ENCODE peak calls at places on chromosomes 1 and 21, in seven cellular contexts. One of them, this sample, is unnamed.

GRCh38 chr1:177023249-177023648 is 141.3 kb downstream of the ASTN1 start:
- DNase-seq in mesendoderm: no peak
- DNase-seq in IMR-90: no peak
- DNase-seq in H9: no peak
- DNase-seq in H1: no peak
- DNase-seq in neuronal stem cell: no peak
- DNase-seq in trophoblast cell: no peak
- DNase-seq in this sample: no peak

GRCh38 chr1:115606305-115606704 is 35.5 kb upstream of the VANGL1 start:
- DNase-seq in mesendoderm: no peak
- DNase-seq in IMR-90: no peak
- DNase-seq in H9: no peak
- DNase-seq in H1: no peak
- DNase-seq in neuronal stem cell: no peak
- DNase-seq in trophoblast cell: no peak
- DNase-seq in this sample: no peak

GRCh38 chr1:55007626-55008025 is 8.9 kb downstream of the BSND start:
- DNase-seq in mesendoderm: no peak
- DNase-seq in IMR-90: peak; percentile 63
- DNase-seq in H9: no peak
- DNase-seq in H1: no peak
- DNase-seq in neuronal stem cell: no peak
- DNase-seq in trophoblast cell: no peak
- DNase-seq in this sample: peak; percentile 50

GRCh38 chr1:43444151-43444826 is 9.4 kb downstream of the HYI start:
- DNase-seq in mesendoderm: no peak
- DNase-seq in IMR-90: no peak
- DNase-seq in H9: peak; percentile 16
- DNase-seq in H1: no peak
- DNase-seq in neuronal stem cell: no peak
- DNase-seq in trophoblast cell: no peak
- DNase-seq in this sample: no peak

GRCh38 chr1:147167361-147167760 is 4.9 kb downstream of the PRKAB2 start:
- DNase-seq in mesendoderm: no peak
- DNase-seq in IMR-90: peak; percentile 96
- DNase-seq in H9: no peak
- DNase-seq in H1: no peak
- DNase-seq in neuronal stem cell: no peak
- DNase-seq in trophoblast cell: no peak
- DNase-seq in this sample: peak; percentile 98

GRCh38 chr1:211825990-211826389 is 4.6 kb downstream of the LPGAT1 start:
- DNase-seq in mesendoderm: no peak
- DNase-seq in IMR-90: peak; percentile 77
- DNase-seq in H9: no peak
- DNase-seq in H1: no peak
- DNase-seq in neuronal stem cell: no peak
- DNase-seq in trophoblast cell: no peak
- DNase-seq in this sample: peak; percentile 46

GRCh38 chr1:227318852-227319607 is 738 bp upstream of the CDC42BPA start:
- DNase-seq in mesendoderm: peak; percentile 96
- DNase-seq in IMR-90: peak; percentile 56
- DNase-seq in H9: peak; percentile 79
- DNase-seq in H1: peak; percentile 75
- DNase-seq in neuronal stem cell: peak; percentile 64
- DNase-seq in trophoblast cell: peak; percentile 61
- DNase-seq in this sample: peak; percentile 79

GRCh38 chr1:223500560-223501425 is 107.6 kb downstream of the CCDC185 start:
- DNase-seq in mesendoderm: peak; percentile 63
- DNase-seq in IMR-90: peak; percentile 95
- DNase-seq in H9: no peak
- DNase-seq in H1: no peak
- DNase-seq in neuronal stem cell: no peak
- DNase-seq in trophoblast cell: no peak
- DNase-seq in this sample: no peak

GRCh38 chr1:45864765-45865164 is 61.4 kb downstream of the MAST2 start:
- DNase-seq in mesendoderm: no peak
- DNase-seq in IMR-90: peak; percentile 46
- DNase-seq in H9: no peak
- DNase-seq in H1: no peak
- DNase-seq in neuronal stem cell: no peak
- DNase-seq in trophoblast cell: no peak
- DNase-seq in this sample: no peak

GRCh38 chr1:241221319-241221718 is 135.7 kb downstream of the RGS7 start:
- DNase-seq in mesendoderm: no peak
- DNase-seq in IMR-90: no peak
- DNase-seq in H9: no peak
- DNase-seq in H1: no peak
- DNase-seq in neuronal stem cell: no peak
- DNase-seq in trophoblast cell: no peak
- DNase-seq in this sample: no peak

GRCh38 chr1:151340870-151341754 is 5.9 kb downstream of the RFX5 start:
- DNase-seq in mesendoderm: peak; percentile 96
- DNase-seq in IMR-90: peak; percentile 86
- DNase-seq in H9: peak; percentile 68
- DNase-seq in H1: no peak
- DNase-seq in neuronal stem cell: peak; percentile 65
- DNase-seq in trophoblast cell: peak; percentile 70
- DNase-seq in this sample: peak; percentile 93

GRCh38 chr1:40386796-40387195 is 13.3 kb downstream of the SMAP2 start:
- DNase-seq in mesendoderm: no peak
- DNase-seq in IMR-90: no peak
- DNase-seq in H9: no peak
- DNase-seq in H1: no peak
- DNase-seq in neuronal stem cell: no peak
- DNase-seq in trophoblast cell: no peak
- DNase-seq in this sample: no peak

GRCh38 chr1:44924835-44925464 is 61.4 kb downstream of the EIF2B3 start:
- DNase-seq in mesendoderm: peak; percentile 25
- DNase-seq in IMR-90: peak; percentile 95
- DNase-seq in H9: no peak
- DNase-seq in H1: no peak
- DNase-seq in neuronal stem cell: no peak
- DNase-seq in trophoblast cell: peak; percentile 12
- DNase-seq in this sample: peak; percentile 84

GRCh38 chr21:39660191-39660590 is 47.5 kb downstream of the B3GALT5 start:
- DNase-seq in mesendoderm: no peak
- DNase-seq in IMR-90: peak; percentile 64
- DNase-seq in H9: no peak
- DNase-seq in H1: no peak
- DNase-seq in neuronal stem cell: no peak
- DNase-seq in trophoblast cell: no peak
- DNase-seq in this sample: peak; percentile 82

GRCh38 chr1:40090652-40091355 is 6.2 kb downstream of the PPT1 start:
- DNase-seq in mesendoderm: no peak
- DNase-seq in IMR-90: peak; percentile 24
- DNase-seq in H9: no peak
- DNase-seq in H1: no peak
- DNase-seq in neuronal stem cell: no peak
- DNase-seq in trophoblast cell: peak; percentile 75
- DNase-seq in this sample: no peak

GRCh38 chr1:61133048-61134019 is 51.0 kb downstream of the NFIA start:
- DNase-seq in mesendoderm: no peak
- DNase-seq in IMR-90: no peak
- DNase-seq in H9: no peak
- DNase-seq in H1: no peak
- DNase-seq in neuronal stem cell: no peak
- DNase-seq in trophoblast cell: no peak
- DNase-seq in this sample: no peak
- H2BK5ac ChIP-seq in mesendoderm: no peak overlapping the region
- H2BK5ac ChIP-seq in IMR-90: no peak overlapping the region
- H2BK5ac ChIP-seq in H9: no peak overlapping the region
- H2BK5ac ChIP-seq in H1: no peak overlapping the region
- H2BK5ac ChIP-seq in neuronal stem cell: no peak overlapping the region
- H2BK5ac ChIP-seq in trophoblast cell: no peak overlapping the region
- H2BK5ac ChIP-seq in this sample: no peak overlapping the region

GRCh38 chr1:26999440-26999987 is 6.0 kb downstream of the TRNP1 start:
- DNase-seq in mesendoderm: peak; percentile 99
- DNase-seq in IMR-90: peak; percentile 98
- DNase-seq in H9: peak; percentile 96
- DNase-seq in H1: peak; percentile 79
- DNase-seq in neuronal stem cell: peak; percentile 59
- DNase-seq in trophoblast cell: peak; percentile 85
- DNase-seq in this sample: peak; percentile 97

GRCh38 chr1:27000092-27000816 is 6.8 kb downstream of the TRNP1 start:
- DNase-seq in mesendoderm: peak; percentile 57
- DNase-seq in IMR-90: no peak
- DNase-seq in H9: no peak
- DNase-seq in H1: no peak
- DNase-seq in neuronal stem cell: no peak
- DNase-seq in trophoblast cell: no peak
- DNase-seq in this sample: no peak

GRCh38 chr1:26998319-26999300 is 5.1 kb downstream of the TRNP1 start:
- DNase-seq in mesendoderm: peak; percentile 64
- DNase-seq in IMR-90: peak; percentile 55
- DNase-seq in H9: peak; percentile 49
- DNase-seq in H1: no peak
- DNase-seq in neuronal stem cell: no peak
- DNase-seq in trophoblast cell: no peak
- DNase-seq in this sample: no peak

GRCh38 chr1:27001570-27002360 is 8.3 kb downstream of the TRNP1 start:
- DNase-seq in mesendoderm: peak; percentile 37
- DNase-seq in IMR-90: no peak
- DNase-seq in H9: peak; percentile 53
- DNase-seq in H1: peak; percentile 54
- DNase-seq in neuronal stem cell: no peak
- DNase-seq in trophoblast cell: no peak
- DNase-seq in this sample: peak; percentile 51

GRCh38 chr1:27000817-27001460 is 7.4 kb downstream of the TRNP1 start:
- DNase-seq in mesendoderm: peak; percentile 65
- DNase-seq in IMR-90: peak; percentile 75
- DNase-seq in H9: no peak
- DNase-seq in H1: no peak
- DNase-seq in neuronal stem cell: no peak
- DNase-seq in trophoblast cell: no peak
- DNase-seq in this sample: peak; percentile 86
- H3K4me1 ChIP-seq in mesendoderm: peaks cover 21% of the 10 kb centered on the region
- H3K4me1 ChIP-seq in IMR-90: peaks cover 55% of the 10 kb centered on the region
- H3K4me1 ChIP-seq in H9: peaks cover 25% of the 10 kb centered on the region
- H3K4me1 ChIP-seq in H1: peaks cover 70% of the 10 kb centered on the region
- H3K4me1 ChIP-seq in neuronal stem cell: peaks cover 61% of the 10 kb centered on the region
- H3K4me1 ChIP-seq in trophoblast cell: peaks cover 47% of the 10 kb centered on the region
- H3K4me1 ChIP-seq in this sample: peaks cover 68% of the 10 kb centered on the region

DNA sequence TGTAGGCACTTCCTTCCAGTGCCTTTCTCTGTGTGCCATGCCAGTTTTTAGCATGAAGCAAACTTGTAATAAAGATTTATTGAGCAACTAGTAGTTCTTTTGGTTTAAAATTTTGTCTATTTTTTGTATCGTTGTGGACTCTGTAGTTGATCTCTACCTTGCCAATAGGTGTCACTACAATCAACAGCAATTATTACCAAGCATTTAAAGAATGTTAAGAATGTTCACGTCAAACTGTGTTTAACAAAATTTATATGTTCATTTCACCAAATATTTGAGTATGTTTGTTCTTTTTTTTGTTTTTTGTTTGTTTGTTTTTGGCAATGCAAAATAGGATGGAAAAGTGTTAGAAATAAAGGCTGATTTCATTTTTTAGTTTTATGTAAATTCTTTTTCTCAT is 208.1 kb downstream of the PATJ start:
- DNase-seq in mesendoderm: peak; percentile 68
- DNase-seq in IMR-90: no peak
- DNase-seq in H9: no peak
- DNase-seq in H1: no peak
- DNase-seq in neuronal stem cell: no peak
- DNase-seq in trophoblast cell: no peak
- DNase-seq in this sample: no peak
- H2BK5ac ChIP-seq in mesendoderm: no peak overlapping the region
- H2BK5ac ChIP-seq in IMR-90: no peak overlapping the region
- H2BK5ac ChIP-seq in H9: no peak overlapping the region
- H2BK5ac ChIP-seq in H1: no peak overlapping the region
- H2BK5ac ChIP-seq in neuronal stem cell: no peak overlapping the region
- H2BK5ac ChIP-seq in trophoblast cell: peak overlapping the region; percentile 52
- H2BK5ac ChIP-seq in this sample: no peak overlapping the region

GRCh38 chr1:208185801-208186201 is 58.4 kb downstream of the PLXNA2 start:
- DNase-seq in mesendoderm: no peak
- DNase-seq in IMR-90: peak; percentile 57
- DNase-seq in H9: no peak
- DNase-seq in H1: no peak
- DNase-seq in neuronal stem cell: no peak
- DNase-seq in trophoblast cell: no peak
- DNase-seq in this sample: no peak
- H3K4me1 ChIP-seq in mesendoderm: peaks cover 2% of the 10 kb centered on the region
- H3K4me1 ChIP-seq in IMR-90: peaks cover 11% of the 10 kb centered on the region
- H3K4me1 ChIP-seq in H9: no peaks in the 10 kb centered on the region
- H3K4me1 ChIP-seq in H1: no peaks in the 10 kb centered on the region
- H3K4me1 ChIP-seq in neuronal stem cell: peaks cover 18% of the 10 kb centered on the region
- H3K4me1 ChIP-seq in trophoblast cell: peaks cover 35% of the 10 kb centered on the region
- H3K4me1 ChIP-seq in this sample: peaks cover 16% of the 10 kb centered on the region